ENCODE peak calls at places on chromosome 19, in five cellular contexts. G is H1, I is mesendoderm, C is neuronal stem cell, Q is mesenchymal stem cell. U is an unnamed sample.

GRCh38 chr19:44113784-44114390 is 688 bp downstream of the ZNF225 start:
- DNase-seq in Q (no peak), I (peak; percentile 15), C (peak; percentile 3), G (no peak), U (peak; percentile 27)

GRCh38 chr19:3338541-3339181 is 27.7 kb upstream of the NFIC start:
- DNase-seq in I (no peak), Q (peak; percentile 41), C (no peak), G (no peak), U (no peak)

GRCh38 chr19:907183-907853 is 5.7 kb downstream of the R3HDM4 start:
- DNase-seq in I (no peak), C (no peak), Q (no peak), G (no peak), U (no peak)

GRCh38 chr19:2040647-2041435 is 10.2 kb downstream of the MKNK2 start:
- DNase-seq in G (no peak), I (no peak), C (no peak), Q (no peak), U (no peak)

GRCh38 chr19:18291019-18291524 is 9.7 kb upstream of the JUND start:
- DNase-seq in G (no peak), C (no peak), Q (no peak), I (no peak), U (no peak)

GRCh38 chr19:7772752-7773291 is 9.8 kb downstream of the CLEC4M start:
- DNase-seq in C (no peak), I (peak; percentile 45), Q (peak; percentile 46), G (no peak), U (no peak)

GRCh38 chr19:35528218-35529038 is at the start of gene SBSN:
- DNase-seq in Q (peak; percentile 54), C (no peak), G (no peak), I (no peak), U (peak; percentile 84)

GRCh38 chr19:16067205-16067938 is 8.9 kb upstream of the TPM4 start:
- DNase-seq in G (no peak), C (no peak), Q (no peak), I (no peak), U (peak; percentile 87)

GRCh38 chr19:35056513-35057063 is 15.1 kb downstream of the HPN start:
- DNase-seq in Q (no peak), C (no peak), G (no peak), I (no peak), U (no peak)

GRCh38 chr19:15450528-15450890 is 753 bp upstream of the WIZ start:
- DNase-seq in C (no peak), G (no peak), Q (no peak), I (no peak), U (no peak)

GRCh38 chr19:2050991-2051770 is at the start of gene MKNK2:
- DNase-seq in I (peak; percentile 85), G (peak; percentile 72), C (peak; percentile 96), Q (peak; percentile 79), U (peak; percentile 79)

GRCh38 chr19:47492571-47493377 is 8.8 kb upstream of the KPTN start:
- DNase-seq in C (no peak), G (no peak), I (no peak), Q (no peak), U (no peak)

GRCh38 chr19:47490847-47491246 is 6.8 kb upstream of the KPTN start:
- DNase-seq in Q (no peak), I (no peak), G (no peak), C (no peak), U (no peak)

GRCh38 chr19:47491358-47492136 is 7.5 kb upstream of the KPTN start:
- DNase-seq in C (no peak), Q (no peak), G (no peak), I (no peak), U (no peak)

GRCh38 chr19:47493378-47494210 is 9.6 kb upstream of the KPTN start:
- DNase-seq in Q (no peak), G (no peak), I (no peak), C (no peak), U (no peak)

GRCh38 chr19:47492137-47492533 is 8.1 kb upstream of the KPTN start:
- DNase-seq in G (no peak), Q (no peak), I (no peak), C (no peak), U (no peak)
- H3K4me3 ChIP-seq in G (no peak overlapping the region), Q (no peak overlapping the region), I (no peak overlapping the region), C (no peak overlapping the region), U (no peak overlapping the region)

GRCh38 chr19:49589391-49589790 is 1.6 kb upstream of the PRR12 start:
- DNase-seq in Q (no peak), C (no peak), G (no peak), I (no peak), U (no peak)

GRCh38 chr19:49590971-49591730 is at the start of gene PRR12:
- DNase-seq in I (peak; percentile 85), C (peak; percentile 73), Q (peak; percentile 84), G (no peak), U (peak; percentile 67)

GRCh38 chr19:49588370-49589122 is 2.4 kb upstream of the PRR12 start:
- DNase-seq in C (no peak), Q (no peak), I (no peak), G (no peak), U (no peak)

GRCh38 chr19:49591731-49592485 is 926 bp downstream of the PRR12 start:
- DNase-seq in Q (peak; percentile 66), I (peak; percentile 85), C (no peak), G (no peak), U (peak; percentile 26)

DNA sequence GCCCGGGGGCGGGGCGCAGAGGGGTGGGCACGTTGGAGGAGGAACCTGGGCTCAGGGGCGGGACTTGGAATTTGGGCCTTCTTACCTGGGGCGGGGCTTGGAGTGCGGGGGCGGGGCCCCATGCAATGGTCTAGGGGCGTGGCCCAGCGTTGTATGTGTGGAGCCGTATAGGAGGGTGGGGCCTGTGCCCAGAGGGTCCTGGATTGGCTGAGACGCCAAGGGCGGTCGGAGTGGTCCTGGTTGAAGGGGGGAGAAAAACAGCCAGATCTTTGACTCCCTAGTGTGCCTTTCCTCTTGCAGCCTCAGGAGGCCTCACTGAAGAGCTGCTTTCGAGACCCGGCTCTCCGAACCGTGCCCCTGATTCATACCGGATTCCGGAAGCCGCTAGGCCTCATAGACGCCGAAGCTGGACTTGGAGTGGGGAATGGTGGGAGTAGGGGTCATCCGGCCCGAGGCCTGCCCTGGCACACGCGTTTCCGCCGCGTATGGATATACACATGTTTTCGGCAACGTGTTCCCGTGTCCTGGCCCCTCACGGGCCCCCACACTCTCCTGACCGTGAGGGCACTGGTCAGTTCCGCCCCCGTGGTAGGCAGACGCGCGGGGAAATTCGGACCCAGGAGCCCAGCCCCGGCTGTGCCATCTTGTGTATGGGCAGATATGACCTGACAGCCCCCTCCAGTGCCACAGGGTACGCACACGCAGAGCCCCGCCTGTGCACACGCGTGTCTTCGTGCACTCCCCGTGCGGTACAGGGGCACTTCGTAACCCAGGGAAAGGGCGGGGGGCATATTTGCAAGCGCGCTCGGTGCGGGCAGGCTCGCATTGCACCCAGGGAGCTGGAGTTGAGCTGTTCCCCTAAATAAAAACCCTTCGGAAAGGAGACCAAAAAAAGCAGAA is 661 bp upstream of the PRR12 start:
- DNase-seq in G (peak; percentile 98), C (peak; percentile 97), I (peak; percentile 100), Q (peak; percentile 98), U (peak; percentile 95)
- H2BK15ac ChIP-seq in G (peak overlapping the region; percentile 88), C (peak overlapping the region; percentile 100), I (no peak overlapping the region), Q (peak overlapping the region; percentile 88), U (peak overlapping the region; percentile 2)

GRCh38 chr19:13056052-13056660 is 46.5 kb downstream of the LYL1 start:
- DNase-seq in Q (peak; percentile 29), C (no peak), G (no peak), I (peak; percentile 85), U (peak; percentile 71)
- H3K4me3 ChIP-seq in Q (peak overlapping the region; percentile 69), C (no peak overlapping the region), G (peak overlapping the region; percentile 10), I (no peak overlapping the region), U (no peak overlapping the region)

GRCh38 chr19:12574036-12574435 is 22.8 kb upstream of the ZNF564 start:
- DNase-seq in G (no peak), I (no peak), Q (no peak), C (no peak), U (no peak)
- H2BK15ac ChIP-seq in G (no peak overlapping the region), I (no peak overlapping the region), Q (no peak overlapping the region), C (no peak overlapping the region), U (no peak overlapping the region)

GRCh38 chr19:19459707-19460251 is 54.3 kb downstream of the GATAD2A start:
- DNase-seq in C (no peak), G (no peak), I (no peak), Q (peak; percentile 89), U (peak; percentile 87)
- H3K4me3 ChIP-seq in C (no peak overlapping the region), G (no peak overlapping the region), I (no peak overlapping the region), Q (peak overlapping the region; percentile 50), U (peak overlapping the region; percentile 2)

U was measured in IMR-90.